ENCODE peak calls at places on chromosomes 11 and 22, in four cellular contexts. E is A549, Z is lung, S is prostate gland. K is an unnamed sample. For H3K4me1, the result is how much of the 10 kb centered on the place peaks cover.

GRCh38 chr11:28447226-28447625 is 339.0 kb downstream of the METTL15 start:
- DNase-seq in S (no peak), Z (no peak), E (peak), K (no peak)

GRCh38 chr22:41380993-41381328 is 781 bp upstream of the TEF start:
- DNase-seq in E (peak), Z (peak), S (peak), K (peak)

GRCh38 chr11:12150831-12151382 is 40.5 kb downstream of the MICAL2 start:
- DNase-seq in Z (no peak), E (no peak), S (no peak), K (peak)

GRCh38 chr11:101912823-101913284 is 2.0 kb upstream of the CEP126 start:
- DNase-seq in S (no peak), E (peak), Z (no peak), K (no peak)

GRCh38 chr11:107011977-107012376 is 6.3 kb downstream of the GUCY1A2 start:
- DNase-seq in S (no peak), E (no peak), Z (no peak), K (no peak)

GRCh38 chr11:2550606-2550970 is 105.8 kb downstream of the KCNQ1 start:
- DNase-seq in E (no peak), S (no peak), Z (no peak), K (no peak)

GRCh38 chr22:24190566-24191208 is 9.4 kb downstream of the SUSD2 start:
- DNase-seq in S (no peak), Z (no peak), E (no peak), K (no peak)

GRCh38 chr22:26461188-26461810 is 22.3 kb downstream of the HPS4 start:
- DNase-seq in S (peak), E (peak), Z (peak), K (no peak)

GRCh38 chr11:33722579-33723234 is 13.5 kb downstream of the CD59 start:
- DNase-seq in E (peak), Z (peak), S (no peak), K (peak)

GRCh38 chr11:130634981-130635473 is 186.6 kb downstream of the ADAMTS15 start:
- DNase-seq in Z (no peak), S (no peak), E (peak), K (peak)

GRCh38 chr11:64638017-64638664 is 47.1 kb downstream of the SLC22A12 start:
- DNase-seq in Z (no peak), S (no peak), E (no peak), K (no peak)

GRCh38 chr11:64641596-64642417 is 50.8 kb downstream of the SLC22A12 start:
- DNase-seq in S (no peak), Z (no peak), E (no peak), K (no peak)

GRCh38 chr11:64637346-64638016 is 46.5 kb downstream of the SLC22A12 start:
- DNase-seq in Z (no peak), E (no peak), S (no peak), K (no peak)

GRCh38 chr11:64638829-64639228 is 47.8 kb downstream of the SLC22A12 start:
- DNase-seq in S (no peak), E (no peak), Z (no peak), K (no peak)

DNA sequence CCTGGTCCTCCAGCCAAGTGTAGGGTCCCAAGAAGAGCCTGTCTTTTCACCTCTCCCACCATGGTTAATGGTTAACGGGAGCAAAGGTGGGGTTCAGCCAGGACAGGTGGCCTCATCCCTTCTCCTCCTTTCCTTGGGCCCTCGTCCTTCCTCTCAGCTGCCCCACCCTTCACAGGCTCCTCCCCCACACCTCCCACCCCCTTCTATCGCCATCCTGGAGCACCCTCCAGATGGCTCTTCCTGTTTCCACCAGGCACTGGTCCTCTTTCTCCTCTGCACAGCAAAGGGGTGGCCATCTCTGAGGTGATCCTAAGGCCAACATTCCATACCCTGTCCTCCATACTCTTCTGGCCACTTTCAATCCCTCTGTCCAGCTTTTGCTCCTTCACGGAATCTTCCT is 48.9 kb downstream of the SLC22A12 start:
- DNase-seq in E (no peak), Z (no peak), S (no peak), K (no peak)
- H3K27ac ChIP-seq in E (no peak), Z (no peak), S (no peak), K (no peak)

GRCh38 chr11:55714982-55715888 is 53.2 kb downstream of the OR4C6 start:
- DNase-seq in E (peak), Z (no peak), S (no peak), K (no peak)
- TF ChIP-seq CTCF in E (no peak), Z (no peak), S (no peak), K (peak)

GRCh38 chr11:128629516-128630106 is 42.3 kb upstream of the ETS1 start:
- DNase-seq in E (no peak), Z (no peak), S (no peak), K (no peak)

GRCh38 chr11:128632151-128632791 is 44.9 kb upstream of the ETS1 start:
- DNase-seq in E (peak), S (no peak), Z (no peak), K (peak)

GRCh38 chr11:128628686-128629085 is 41.3 kb upstream of the ETS1 start:
- DNase-seq in E (no peak), S (no peak), Z (no peak), K (no peak)

GRCh38 chr11:128628343-128628673 is 41.0 kb upstream of the ETS1 start:
- DNase-seq in Z (no peak), S (no peak), E (no peak), K (no peak)

GRCh38 chr11:128630367-128631230 is 43.2 kb upstream of the ETS1 start:
- DNase-seq in S (peak), Z (peak), E (peak), K (peak)
- H3K4me1 ChIP-seq in S (under half), Z (under half), E (under half), K (under half)

DNA sequence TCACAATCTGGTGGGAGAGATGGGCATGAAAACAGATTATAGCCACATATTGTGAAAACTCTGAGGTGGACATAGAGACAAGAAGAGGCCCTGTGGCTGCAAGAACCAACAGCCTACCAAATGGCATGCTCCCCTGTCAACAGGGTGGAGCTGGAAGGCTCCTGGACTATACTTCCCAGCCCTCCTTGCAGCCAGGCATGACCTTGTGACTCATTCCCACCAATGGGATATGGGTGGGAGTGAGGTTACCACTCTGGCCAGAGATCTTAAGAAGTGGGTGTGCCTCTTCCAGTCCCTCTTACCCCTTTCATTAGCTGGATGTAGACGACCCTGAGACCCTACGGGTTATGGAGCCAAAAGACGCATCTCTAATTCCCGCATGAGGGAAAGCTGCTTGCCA is 126.4 kb upstream of the ZBED5 start:
- DNase-seq in Z (no peak), E (peak), S (no peak), K (no peak)
- H3K27ac ChIP-seq in Z (no peak), E (no peak), S (no peak), K (no peak)

DNA sequence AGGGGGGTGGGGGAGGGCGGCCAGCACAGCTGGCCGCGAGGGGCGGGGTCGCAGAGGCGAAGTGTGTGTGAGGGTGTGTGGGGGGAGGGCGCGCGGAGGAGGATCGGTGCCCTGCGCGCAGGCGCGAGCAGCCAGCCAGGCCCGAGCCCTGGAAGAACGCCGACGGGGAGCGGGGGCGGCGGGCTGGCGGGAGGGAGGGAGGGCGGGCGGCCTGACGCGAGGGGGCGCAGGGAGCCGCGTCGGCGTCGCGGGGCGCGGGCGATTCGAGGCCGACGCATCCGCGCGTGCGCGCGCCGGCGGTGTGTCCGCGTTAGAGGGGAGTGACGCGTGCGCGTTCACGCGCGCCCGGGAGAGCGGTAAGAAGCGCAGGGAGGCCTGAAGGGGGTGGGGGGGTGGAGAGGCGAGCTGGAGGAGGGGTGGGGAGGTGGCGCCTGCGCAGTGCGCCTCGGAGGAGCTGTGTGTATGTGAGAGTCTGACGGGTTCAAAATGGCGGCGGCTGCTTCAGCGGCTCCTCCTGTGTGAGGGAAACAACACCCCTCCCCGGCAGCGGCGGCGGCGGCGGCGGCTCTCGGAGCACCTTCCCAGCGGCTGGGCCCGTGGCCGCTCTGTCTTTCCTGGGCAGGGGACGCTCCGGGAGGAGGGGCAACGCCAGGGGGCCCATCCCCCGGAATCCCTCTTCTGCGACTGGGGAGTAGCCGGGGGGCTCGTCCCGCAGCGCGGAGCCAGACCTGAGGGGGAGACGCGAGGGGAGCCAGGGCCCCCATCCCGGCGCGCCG is at the start of gene KDM2A:
- DNase-seq in Z (peak), S (peak), E (peak), K (peak)
- TF ChIP-seq CTCF in Z (no peak), S (peak), E (peak), K (peak)